ENCODE peak calls at places on chromosomes 13 and 19, in six cellular contexts. K, J, C, X, Q and M are unnamed samples.

GRCh38 chr19:18204394-18205179 is 745 bp upstream of the RAB3A start:
- DNase-seq in K (no peak), J (no peak), C (no peak), X (peak), Q (no peak), M (no peak)

GRCh38 chr19:23817519-23817918 is 58.8 kb upstream of the ZNF681 start:
- DNase-seq in K (no peak), J (no peak), C (peak), X (peak), Q (peak), M (peak)

GRCh38 chr19:8571006-8571411 is 6.2 kb downstream of the MYO1F start:
- DNase-seq in K (no peak), J (no peak), C (peak), X (no peak), Q (peak), M (peak)

GRCh38 chr13:66546534-66547379 is 683.4 kb downstream of the PCDH9 start:
- DNase-seq in K (no peak), J (no peak), C (no peak), X (no peak), Q (no peak), M (no peak)

GRCh38 chr19:28239270-28239669 is 973.7 kb downstream of the UQCRFS1 start:
- DNase-seq in K (no peak), J (no peak), C (peak), X (peak), Q (no peak), M (peak)

GRCh38 chr19:29320076-29320475 is 107.1 kb upstream of the UQCRFS1 start:
- DNase-seq in K (no peak), J (no peak), C (no peak), X (no peak), Q (no peak), M (no peak)

GRCh38 chr19:39401549-39402416 is 4.9 kb upstream of the ZFP36 start:
- DNase-seq in K (no peak), J (no peak), C (peak), X (no peak), Q (peak), M (peak)

GRCh38 chr19:43620061-43621001 is 902 bp upstream of the ZNF428 start:
- DNase-seq in K (no peak), J (no peak), C (no peak), X (peak), Q (no peak), M (no peak)

GRCh38 chr13:69856331-69856730 is 251.3 kb upstream of the ATXN8OS start:
- DNase-seq in K (peak), J (no peak), C (no peak), X (no peak), Q (no peak), M (no peak)

GRCh38 chr13:62482351-62482750 is 1066.7 kb upstream of the PCDH20 start:
- DNase-seq in K (peak), J (no peak), C (no peak), X (no peak), Q (peak), M (no peak)

GRCh38 chr19:1261863-1262686 is 7.1 kb upstream of the CIRBP start:
- DNase-seq in K (no peak), J (no peak), C (peak), X (no peak), Q (peak), M (no peak)
- TF ChIP-seq MYC in K (no peak), J (no peak), C (no peak), X (no peak), Q (peak), M (no peak)

GRCh38 chr19:4660993-4661392 is 9.1 kb downstream of the MYDGF start:
- DNase-seq in K (no peak), J (no peak), C (no peak), X (no peak), Q (no peak), M (no peak)

GRCh38 chr19:4664642-4665041 is 5.5 kb downstream of the MYDGF start:
- DNase-seq in K (no peak), J (no peak), C (no peak), X (no peak), Q (no peak), M (no peak)

GRCh38 chr19:4662812-4663211 is 7.3 kb downstream of the MYDGF start:
- DNase-seq in K (no peak), J (no peak), C (no peak), X (no peak), Q (no peak), M (no peak)

GRCh38 chr19:4660181-4660791 is 9.9 kb downstream of the MYDGF start:
- DNase-seq in K (peak), J (no peak), C (peak), X (peak), Q (peak), M (peak)

GRCh38 chr19:4662020-4662695 is 8.0 kb downstream of the MYDGF start:
- DNase-seq in K (no peak), J (no peak), C (no peak), X (no peak), Q (no peak), M (no peak)
- TF ChIP-seq MYC in K (no peak), J (no peak), C (no peak), X (no peak), Q (no peak), M (no peak)

GRCh38 chr13:46529509-46529908 is 23.5 kb upstream of the LRCH1 start:
- DNase-seq in K (no peak), J (no peak), C (no peak), X (no peak), Q (no peak), M (no peak)

GRCh38 chr13:46527237-46527636 is 25.7 kb upstream of the LRCH1 start:
- DNase-seq in K (no peak), J (no peak), C (peak), X (no peak), Q (no peak), M (no peak)

GRCh38 chr13:46526763-46527162 is 26.2 kb upstream of the LRCH1 start:
- DNase-seq in K (no peak), J (peak), C (no peak), X (no peak), Q (no peak), M (no peak)

GRCh38 chr13:46531953-46532352 is 21.0 kb upstream of the LRCH1 start:
- DNase-seq in K (no peak), J (no peak), C (peak), X (peak), Q (no peak), M (peak)

DNA sequence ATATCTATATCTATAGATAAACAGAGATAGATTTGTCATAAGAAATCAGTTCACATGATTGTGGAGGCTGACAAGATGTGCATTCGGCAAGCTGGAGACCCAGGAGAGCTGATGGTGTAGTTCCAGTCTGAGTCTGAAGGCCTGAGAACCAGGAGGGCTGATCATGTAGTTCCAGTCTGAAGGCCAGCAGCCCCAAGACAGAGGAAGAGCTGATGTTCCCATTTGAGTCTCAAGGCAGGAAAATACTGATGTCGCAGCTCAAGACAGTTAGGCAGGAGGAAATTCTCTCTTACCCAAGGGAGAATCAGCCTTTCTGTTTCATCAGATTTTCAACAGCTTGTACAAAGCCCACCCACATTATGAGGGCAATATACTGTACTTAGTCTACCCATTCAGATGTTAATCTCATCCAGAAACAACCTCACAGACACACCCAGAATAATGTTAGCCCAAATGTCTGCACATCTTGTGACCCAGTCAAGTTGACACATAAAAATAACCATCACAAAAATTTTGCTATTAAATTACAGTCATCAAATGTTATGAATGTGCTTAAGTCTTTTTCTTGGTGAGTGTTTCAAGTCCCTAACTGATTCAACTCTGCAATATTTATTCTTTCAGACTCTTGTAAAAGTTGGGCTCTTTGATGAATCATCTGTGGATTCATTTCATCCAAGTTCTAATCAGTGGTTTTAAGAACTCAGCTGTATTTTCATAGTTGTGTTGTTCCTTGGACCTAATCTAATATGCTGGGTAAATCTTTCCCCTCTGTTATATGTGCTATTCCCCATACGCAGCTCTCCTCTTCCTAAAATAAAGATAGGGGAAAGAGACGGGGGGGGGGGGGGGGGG is 22.7 kb upstream of the LRCH1 start:
- DNase-seq in K (no peak), J (no peak), C (peak), X (no peak), Q (no peak), M (peak)
- TF ChIP-seq MYC in K (no peak), J (no peak), C (no peak), X (no peak), Q (no peak), M (no peak)

DNA sequence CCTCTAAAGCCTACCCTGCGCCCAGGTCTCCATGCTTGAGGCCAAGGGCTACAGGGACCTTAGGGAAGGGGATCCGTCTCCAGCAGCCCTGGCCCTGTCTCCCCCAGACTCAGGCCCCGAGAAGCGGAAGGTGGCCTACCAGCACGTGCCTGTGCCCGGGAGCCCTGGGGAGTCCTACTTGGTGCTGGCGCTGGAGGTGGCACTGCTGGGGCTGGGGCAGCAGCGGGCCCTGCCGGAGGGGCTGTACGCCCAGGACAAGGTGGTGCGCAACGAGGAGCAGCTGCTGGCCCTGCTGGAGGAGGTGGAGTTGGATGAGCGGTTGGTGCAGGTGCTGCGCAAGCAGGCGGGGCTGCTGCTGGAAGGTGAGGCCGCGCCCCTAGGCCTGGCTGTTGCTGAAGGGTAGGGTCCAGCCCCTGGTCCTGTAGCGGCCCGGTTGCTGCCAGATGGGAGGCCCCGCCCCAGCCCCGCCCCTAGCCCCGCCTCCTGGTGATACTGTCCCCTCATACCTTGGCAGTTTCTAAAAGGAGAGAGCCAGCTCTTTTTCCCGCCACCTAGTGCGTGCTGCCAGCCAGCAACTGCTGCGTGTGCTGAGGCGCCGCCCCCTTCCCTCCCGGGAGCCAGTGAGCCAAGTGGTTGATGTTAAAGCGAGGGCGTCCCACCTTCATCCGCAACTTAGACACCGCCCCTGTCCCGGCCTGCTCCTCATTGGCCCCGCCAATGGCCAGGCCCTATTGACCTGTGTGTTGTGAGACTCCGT is 22.6 kb downstream of the ZSWIM4 start:
- DNase-seq in K (no peak), J (no peak), C (no peak), X (peak), Q (no peak), M (no peak)
- TF ChIP-seq MYC in K (no peak), J (no peak), C (no peak), X (no peak), Q (no peak), M (no peak)

DNA sequence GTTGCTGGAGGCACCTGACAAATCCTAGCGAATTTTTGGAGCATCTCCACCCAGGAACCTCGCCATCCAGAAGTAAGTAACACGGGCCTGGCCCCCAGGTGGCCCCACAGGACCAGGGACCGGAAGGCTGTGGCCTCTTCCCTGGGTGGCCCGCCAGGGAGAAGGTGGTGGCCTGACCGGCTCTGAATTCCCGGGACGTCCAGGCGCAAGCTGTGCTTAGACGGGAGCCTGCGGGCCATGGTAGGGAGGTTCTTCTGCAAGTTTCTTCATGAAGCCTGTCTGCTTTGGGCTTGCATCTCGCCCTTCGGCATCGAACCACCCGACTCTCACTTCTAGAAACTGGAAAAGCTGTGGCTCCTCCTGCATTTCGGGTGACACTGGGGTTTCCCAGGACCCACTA is 47.4 kb downstream of the KDM4B start:
- DNase-seq in K (no peak), J (no peak), C (no peak), X (no peak), Q (no peak), M (no peak)
- TF ChIP-seq MYC in K (no peak), J (no peak), C (no peak), X (no peak), Q (no peak), M (no peak)

GRCh38 chr13:99383511-99383921 is 76.3 kb upstream of the GPR183 start:
- DNase-seq in K (no peak), J (no peak), C (no peak), X (no peak), Q (no peak), M (no peak)
- TF ChIP-seq MYC in K (no peak), J (no peak), C (no peak), X (no peak), Q (no peak), M (no peak)

GRCh38 chr13:71870036-71870435 is 3.0 kb upstream of the DACH1 start:
- DNase-seq in K (no peak), J (no peak), C (no peak), X (no peak), Q (no peak), M (no peak)

GRCh38 chr13:71871844-71872243 is 4.8 kb upstream of the DACH1 start:
- DNase-seq in K (no peak), J (no peak), C (no peak), X (no peak), Q (no peak), M (no peak)

GRCh38 chr13:71871180-71871754 is 4.3 kb upstream of the DACH1 start:
- DNase-seq in K (no peak), J (no peak), C (no peak), X (no peak), Q (no peak), M (no peak)

GRCh38 chr13:71867101-71867814 is at the start of gene DACH1:
- DNase-seq in K (peak), J (no peak), C (peak), X (no peak), Q (peak), M (peak)

GRCh38 chr13:71869274-71869673 is 2.3 kb upstream of the DACH1 start:
- DNase-seq in K (no peak), J (no peak), C (no peak), X (no peak), Q (no peak), M (no peak)
- TF ChIP-seq MYC in K (no peak), J (no peak), C (no peak), X (no peak), Q (no peak), M (no peak)